ENCODE peak calls at places on chromosomes 4 and X, in seven cellular contexts. L is transverse colon, B is A673, K is thyroid gland, Q is astrocyte, U is cardiac muscle cell, A is esophagus muscularis mucosa. X is an unnamed sample. For H3K4me1, the result is how much of the 10 kb centered on the place peaks cover.

GRCh38 chr4:174591243-174592021 is 69.1 kb upstream of the HPGD start:
- DNase-seq in U (no peak), Q (no peak), A (no peak), L (no peak), B (no peak), K (no peak), X (no peak)

GRCh38 chrX:39730671-39731389 is 366.9 kb downstream of the BCOR start:
- DNase-seq in B (peak), A (peak), K (peak), U (peak), Q (peak), L (peak), X (peak)

GRCh38 chrX:21813612-21814368 is 25.6 kb upstream of the MBTPS2 start:
- DNase-seq in A (no peak), L (no peak), B (no peak), Q (no peak), U (no peak), K (no peak), X (no peak)

GRCh38 chrX:7926501-7926900 is 712 bp downstream of the PNPLA4 start:
- DNase-seq in Q (peak), B (no peak), K (no peak), L (no peak), A (no peak), U (no peak), X (peak)

GRCh38 chr4:79413486-79413885 is 5.5 kb upstream of the GK2 start:
- DNase-seq in L (no peak), B (no peak), K (no peak), A (no peak), Q (no peak), U (no peak), X (no peak)

GRCh38 chr4:151649461-151649860 is 111.3 kb downstream of the GATB start:
- DNase-seq in L (no peak), Q (no peak), A (no peak), K (no peak), U (no peak), B (peak), X (no peak)

GRCh38 chrX:73021361-73022092 is 18.8 kb downstream of the PABPC1L2B start:
- DNase-seq in L (no peak), K (no peak), U (no peak), A (no peak), B (no peak), Q (no peak), X (no peak)

GRCh38 chrX:134622813-134623185 is 35.5 kb downstream of the PLAC1 start:
- DNase-seq in L (no peak), A (no peak), Q (peak), U (no peak), B (no peak), K (no peak), X (no peak)

GRCh38 chrX:37943554-37943953 is 62.8 kb upstream of the SYTL5 start:
- DNase-seq in L (no peak), A (no peak), U (no peak), K (no peak), Q (no peak), B (no peak), X (peak)

GRCh38 chrX:53714580-53715335 is 28.2 kb upstream of the HUWE1 start:
- DNase-seq in B (no peak), A (no peak), Q (peak), K (peak), L (peak), U (no peak), X (peak)

GRCh38 chr4:40912455-40913055 is 162.8 kb downstream of the NSUN7 start:
- DNase-seq in Q (no peak), K (no peak), A (no peak), L (no peak), B (no peak), U (no peak), X (peak)

GRCh38 chrX:123481908-123482873 is 250.7 kb downstream of the THOC2 start:
- DNase-seq in B (peak), K (no peak), U (peak), Q (peak), A (no peak), L (no peak), X (peak)

DNA sequence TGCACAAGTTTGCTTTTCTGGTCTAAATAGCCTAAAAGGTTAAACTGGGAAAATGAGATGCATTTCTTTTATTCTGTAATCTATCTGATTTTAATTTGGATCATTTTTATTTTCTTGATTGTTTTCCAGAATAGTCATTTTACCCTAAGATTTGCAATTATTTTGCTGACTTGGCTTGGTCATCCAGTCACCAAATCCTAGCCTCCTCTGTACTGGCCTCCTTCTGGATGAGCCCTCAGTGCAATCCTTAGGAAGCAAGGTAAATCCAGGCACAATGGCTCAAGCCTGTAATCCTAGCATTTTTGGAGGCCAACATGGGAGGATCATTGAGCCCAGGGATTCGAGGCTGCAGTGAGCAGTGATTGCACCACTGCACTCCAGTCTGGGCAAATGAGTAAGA is 9.2 kb downstream of the EREG start:
- DNase-seq in U (no peak), K (no peak), L (no peak), Q (no peak), A (no peak), B (no peak), X (no peak)
- H3K4me1 ChIP-seq in U (under half), K (under half), L (under half), Q (under half), A (under half), B (under half), X (under half)

DNA sequence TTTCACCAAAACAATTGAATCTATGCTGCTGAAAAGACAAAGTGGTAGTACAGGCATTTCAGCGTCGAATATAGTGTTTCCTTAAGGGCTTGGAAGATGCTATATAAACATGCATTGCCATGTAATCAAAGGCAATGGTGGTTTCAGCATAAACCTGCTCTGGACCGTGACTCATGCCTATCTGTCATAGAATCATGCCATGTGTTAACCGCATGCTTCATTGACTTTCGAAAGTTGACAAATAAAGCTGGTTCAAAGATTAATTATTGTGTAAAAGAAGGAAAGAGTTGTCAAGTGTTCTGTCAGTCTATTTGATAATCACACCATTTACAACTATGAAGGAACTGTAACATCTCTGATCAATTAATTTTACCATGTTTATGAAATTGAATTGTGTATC is 83.2 kb downstream of the FUNDC1 start:
- DNase-seq in Q (peak), U (no peak), K (no peak), L (no peak), A (no peak), B (no peak), X (no peak)
- H3K4me1 ChIP-seq in Q (under half), U (under half), K (under half), L (under half), A (under half), B (under half), X (under half)

DNA sequence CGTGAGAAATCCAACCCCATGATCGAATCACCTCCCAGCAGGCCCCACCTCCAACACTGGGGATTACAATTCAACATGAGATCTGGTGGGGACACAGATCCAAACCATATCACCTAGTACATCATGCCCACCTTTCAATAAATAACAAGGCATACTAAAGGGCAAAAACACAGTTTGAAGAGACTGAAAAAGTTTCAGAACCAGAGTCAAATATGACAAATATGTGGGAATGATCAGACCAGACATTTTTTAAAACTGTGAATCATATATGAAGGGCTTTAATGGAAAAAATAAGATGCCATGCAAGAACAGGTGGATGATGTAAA is 167.3 kb downstream of the CAMK2D start:
- DNase-seq in U (no peak), Q (no peak), L (no peak), K (no peak), A (no peak), B (no peak), X (no peak)
- H3K4me1 ChIP-seq in U (under half), Q (under half), L (under half), K (under half), A (under half), B (under half), X (under half)

GRCh38 chr4:6279582-6280289 is 10.1 kb downstream of the WFS1 start:
- DNase-seq in B (no peak), U (no peak), K (no peak), A (no peak), L (no peak), Q (no peak), X (no peak)
- H3K4me1 ChIP-seq in B (under half), U (under half), K (under half), A (half or more), L (under half), Q (under half), X (under half)

GRCh38 chr4:74631988-74632387 is 162.3 kb downstream of the BTC start:
- DNase-seq in U (no peak), B (no peak), K (no peak), A (no peak), L (no peak), Q (no peak), X (no peak)

GRCh38 chr4:74631338-74631737 is 163.0 kb downstream of the BTC start:
- DNase-seq in A (no peak), Q (no peak), B (no peak), L (no peak), K (no peak), U (no peak), X (no peak)

GRCh38 chr4:74635074-74635473 is 159.2 kb downstream of the BTC start:
- DNase-seq in B (no peak), A (no peak), Q (peak), K (no peak), L (no peak), U (no peak), X (no peak)

GRCh38 chr4:74630551-74630950 is 163.8 kb downstream of the BTC start:
- DNase-seq in U (no peak), K (no peak), B (no peak), A (no peak), L (no peak), Q (no peak), X (no peak)

GRCh38 chr4:74632634-74633033 is 161.7 kb downstream of the BTC start:
- DNase-seq in K (no peak), A (no peak), U (no peak), B (peak), Q (peak), L (peak), X (peak)
- H3K4me1 ChIP-seq in K (under half), A (under half), U (under half), B (under half), Q (under half), L (under half), X (under half)

GRCh38 chrX:129099206-129099605 is 424.1 kb downstream of the SMARCA1 start:
- DNase-seq in B (no peak), L (no peak), A (no peak), K (no peak), U (no peak), Q (no peak), X (no peak)
- H3K4me1 ChIP-seq in B (under half), L (under half), A (under half), K (under half), U (under half), Q (under half), X (under half)

GRCh38 chr4:6968496-6968895 is 58.9 kb downstream of the TBC1D14 start:
- DNase-seq in B (no peak), U (no peak), Q (no peak), K (no peak), A (no peak), L (no peak), X (no peak)
- H3K4me1 ChIP-seq in B (under half), U (under half), Q (under half), K (under half), A (under half), L (under half), X (under half)

DNA sequence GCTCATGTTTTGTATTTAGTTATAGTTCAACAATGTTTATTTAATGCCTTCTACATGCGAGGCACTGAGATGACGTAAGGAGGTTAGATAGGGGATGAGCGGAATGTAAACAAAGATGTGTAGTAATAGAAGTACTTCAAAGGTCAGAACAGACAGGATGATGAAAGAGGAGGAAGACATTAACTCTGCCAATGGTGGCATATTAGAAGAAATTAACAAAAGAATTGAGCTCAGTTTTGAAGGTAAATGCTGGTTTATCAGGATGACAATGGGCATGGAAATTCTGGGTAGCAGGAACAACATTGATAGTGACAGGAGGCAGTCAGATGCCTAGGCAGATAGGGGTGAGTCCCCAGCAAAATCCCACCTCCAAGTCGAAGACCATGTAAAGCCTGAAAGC is 62.3 kb upstream of the PGRMC2 start:
- DNase-seq in B (no peak), K (no peak), A (no peak), U (no peak), Q (peak), L (no peak), X (peak)
- H3K4me1 ChIP-seq in B (under half), K (under half), A (under half), U (under half), Q (under half), L (under half), X (under half)

GRCh38 chrX:154721155-154721554 is 29.7 kb downstream of the GAB3 start:
- DNase-seq in K (no peak), B (no peak), Q (no peak), L (no peak), A (no peak), U (no peak), X (no peak)
- H3K4me1 ChIP-seq in K (under half), B (under half), Q (under half), L (under half), A (under half), U (under half), X (under half)

DNA sequence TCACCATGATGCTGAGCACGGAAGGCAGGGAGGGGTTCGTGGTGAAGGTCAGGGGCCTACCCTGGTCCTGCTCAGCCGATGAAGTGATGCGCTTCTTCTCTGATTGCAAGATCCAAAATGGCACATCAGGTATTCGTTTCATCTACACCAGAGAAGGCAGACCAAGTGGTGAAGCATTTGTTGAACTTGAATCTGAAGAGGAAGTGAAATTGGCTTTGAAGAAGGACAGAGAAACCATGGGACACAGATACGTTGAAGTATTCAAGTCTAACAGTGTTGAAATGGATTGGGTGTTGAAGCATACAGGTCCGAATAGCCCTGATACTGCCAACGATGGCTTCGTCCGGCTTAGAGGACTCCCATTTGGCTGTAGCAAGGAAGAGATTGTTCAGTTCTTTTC is 4.0 kb downstream of the HNRNPH2 start:
- DNase-seq in A (no peak), L (no peak), U (no peak), K (no peak), Q (no peak), B (no peak), X (no peak)
- H3K4me1 ChIP-seq in A (half or more), L (under half), U (under half), K (under half), Q (under half), B (under half), X (under half)